ENCODE peak calls at places on chromosomes 12 and 14, in seven cellular contexts. J, U, Y, O, K, Z and E are unnamed samples.

GRCh38 chr12:2414810-2415567 is 362.2 kb downstream of the CACNA1C start:
- DNase-seq in O (no peak), Z (no peak), Y (peak), U (no peak), J (no peak), K (no peak), E (no peak)

GRCh38 chr14:31208546-31209424 is 1.2 kb upstream of the HECTD1 start:
- DNase-seq in Z (no peak), Y (no peak), K (no peak), J (no peak), U (no peak), O (no peak), E (no peak)

GRCh38 chr12:50354908-50355307 is 41.5 kb downstream of the FAM186A start:
- DNase-seq in J (no peak), Y (no peak), K (no peak), O (no peak), U (no peak), Z (peak), E (no peak)

GRCh38 chr12:131044760-131045381 is 91.2 kb downstream of the ADGRD1 start:
- DNase-seq in J (no peak), O (no peak), K (no peak), U (no peak), Z (no peak), Y (no peak), E (no peak)

GRCh38 chr12:47649381-47649780 is 56.4 kb downstream of the RPAP3 start:
- DNase-seq in Y (no peak), J (no peak), O (no peak), K (no peak), Z (no peak), U (no peak), E (no peak)

GRCh38 chr14:29846339-29847129 is 81.1 kb downstream of the PRKD1 start:
- DNase-seq in U (no peak), O (no peak), Z (no peak), Y (no peak), K (no peak), J (no peak), E (no peak)

GRCh38 chr12:79707830-79708229 is 17.1 kb upstream of the PAWR start:
- DNase-seq in O (no peak), U (no peak), K (no peak), Z (no peak), J (no peak), Y (no peak), E (no peak)

GRCh38 chr12:6218526-6218925 is 18.3 kb downstream of the CD9 start:
- DNase-seq in Y (no peak), J (no peak), K (no peak), Z (no peak), U (no peak), O (no peak), E (no peak)

GRCh38 chr12:32331133-32331532 is 68.2 kb upstream of the FGD4 start:
- DNase-seq in J (peak), O (no peak), Z (peak), Y (peak), U (no peak), K (no peak), E (no peak)

GRCh38 chr14:44370727-44371126 is 136.4 kb downstream of the FSCB start:
- DNase-seq in J (no peak), O (no peak), U (no peak), Y (no peak), K (no peak), Z (no peak), E (no peak)

GRCh38 chr14:20350860-20351259 is 7.4 kb downstream of the PARP2 start:
- DNase-seq in O (no peak), K (no peak), J (peak), Z (peak), Y (no peak), U (no peak), E (no peak)

DNA sequence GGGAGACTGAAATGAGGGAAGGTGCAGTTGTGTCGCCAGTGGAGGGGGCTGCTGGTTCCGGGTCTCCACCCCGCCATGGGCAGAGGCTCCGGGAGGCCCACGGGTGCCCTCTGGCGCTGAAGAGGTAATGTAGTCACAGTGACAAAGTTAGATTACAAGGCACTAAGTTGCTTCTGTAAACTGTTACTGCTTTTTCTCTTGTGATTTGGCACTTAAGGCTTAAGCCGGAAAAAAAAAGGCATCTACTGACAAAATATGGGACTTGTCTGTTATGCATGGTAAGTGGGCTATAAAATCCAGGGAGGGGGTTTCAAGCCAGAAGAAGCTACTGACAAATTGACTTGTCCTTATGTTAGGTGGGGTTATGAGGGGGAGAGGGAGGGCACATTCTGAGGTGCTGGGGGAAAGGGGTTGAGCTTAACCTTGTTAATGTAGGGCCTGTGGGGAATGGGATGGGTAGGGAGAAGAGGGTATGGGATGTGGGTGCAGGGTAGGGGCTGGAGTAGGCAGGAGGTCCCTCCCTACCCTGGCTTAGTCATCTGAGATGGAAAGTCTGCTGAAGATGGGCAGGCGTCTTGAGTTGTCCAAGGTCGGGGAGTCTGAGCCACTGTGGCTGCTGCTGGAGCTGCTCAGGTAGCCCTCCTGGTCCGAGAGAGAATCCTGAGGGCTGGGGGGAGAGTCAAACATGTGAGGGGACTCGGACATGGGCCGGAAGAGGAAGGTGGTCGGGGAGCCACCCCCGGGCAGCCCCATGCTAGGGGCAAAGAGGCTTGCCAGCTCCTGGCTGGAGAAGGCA is 3.7 kb downstream of the ZFP36L1 start:
- DNase-seq in U (peak), O (no peak), J (peak), Y (peak), Z (peak), K (peak), E (peak)
- TF ChIP-seq CTCF in U (no peak), O (peak), J (peak), Y (peak), Z (peak), K (peak), E (peak)

DNA sequence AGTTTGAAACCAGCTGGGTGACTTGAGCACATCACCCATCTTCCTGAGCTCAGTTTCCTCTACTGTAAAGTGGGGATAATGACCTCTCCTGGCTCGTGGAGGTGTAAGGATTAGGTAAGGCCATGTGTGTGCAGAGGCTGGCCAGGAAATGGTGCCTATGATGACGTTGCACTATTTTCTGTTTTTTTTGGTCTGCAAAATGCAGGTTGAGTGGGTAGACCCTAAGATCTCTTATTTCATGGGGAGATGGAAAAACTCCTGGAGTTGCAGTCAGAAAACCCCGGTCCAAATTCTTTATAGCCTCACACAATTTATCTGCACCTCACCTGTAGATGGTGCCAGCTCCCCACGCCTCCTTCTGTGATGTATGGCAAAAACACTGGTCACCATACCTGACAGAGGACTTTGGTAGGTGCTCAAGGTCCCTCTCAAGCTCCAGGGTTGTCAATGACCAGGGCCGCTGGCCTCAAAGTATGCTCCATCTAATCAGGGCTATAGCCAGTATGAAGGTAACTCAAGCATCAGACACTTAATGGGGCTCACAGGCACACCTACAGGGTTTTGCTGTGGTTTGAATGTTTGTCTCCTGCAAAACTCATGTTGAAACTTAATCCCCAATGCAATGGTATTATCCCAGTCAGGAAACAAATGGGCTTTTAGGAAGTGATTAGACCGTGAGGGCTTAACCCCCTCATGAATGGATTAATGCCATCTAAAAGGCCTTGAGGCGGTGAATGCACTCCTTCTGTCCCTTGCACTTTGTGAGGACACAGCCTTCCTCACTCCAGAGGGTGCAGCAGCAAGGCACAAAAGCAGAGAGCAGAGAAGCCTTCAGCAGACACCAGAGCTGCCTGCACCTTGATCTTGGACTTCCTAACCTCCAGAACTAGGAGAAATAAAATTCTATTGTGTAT is 17.6 kb downstream of the C14orf132 start:
- DNase-seq in Y (peak), O (no peak), U (no peak), K (no peak), J (no peak), Z (no peak), E (no peak)
- TF ChIP-seq CTCF in Y (peak), O (peak), U (no peak), K (no peak), J (no peak), Z (no peak), E (no peak)

GRCh38 chr14:83217492-83217891 is 1683.8 kb upstream of the SEL1L start:
- DNase-seq in K (no peak), O (no peak), J (peak), U (peak), Z (peak), Y (no peak), E (no peak)
- TF ChIP-seq CTCF in K (no peak), O (no peak), J (no peak), U (no peak), Z (no peak), Y (no peak), E (no peak)

GRCh38 chr12:109910969-109911348 is 10.9 kb downstream of the TCHP start:
- DNase-seq in Y (peak), Z (peak), U (no peak), K (no peak), J (peak), O (peak), E (no peak)
- TF ChIP-seq CTCF in Y (peak), Z (peak), U (no peak), K (peak), J (peak), O (peak), E (no peak)

GRCh38 chr12:53441040-53441833 is at the start of gene PRR13:
- DNase-seq in K (peak), U (peak), Y (peak), O (peak), J (peak), Z (peak), E (peak)
- TF ChIP-seq CTCF in K (no peak), U (no peak), Y (no peak), O (no peak), J (peak), Z (no peak), E (no peak)

GRCh38 chr14:34707722-34708121 is 6.7 kb downstream of the CFL2 start:
- DNase-seq in Y (no peak), U (no peak), K (no peak), Z (no peak), O (no peak), J (no peak), E (no peak)
- TF ChIP-seq CTCF in Y (no peak), U (no peak), K (no peak), Z (no peak), O (no peak), J (no peak), E (no peak)